ENCODE peak calls at places on chromosomes 4 and X, in five cellular contexts. R, X, D, Q and G are unnamed samples.

GRCh38 chr4:136281889-136282288 is 1250.4 kb downstream of the PCDH18 start:
- DNase-seq in R (no peak), X (no peak), D (no peak), Q (no peak), G (no peak)

GRCh38 chrX:46554942-46555341 is 9.7 kb upstream of the ZNF674 start:
- DNase-seq in R (peak; percentile 36), X (peak; percentile 6), D (no peak), Q (no peak), G (no peak)

GRCh38 chrX:21132686-21133393 is 241.4 kb upstream of the CNKSR2 start:
- DNase-seq in R (no peak), X (no peak), D (no peak), Q (no peak), G (no peak)

GRCh38 chrX:24526616-24527015 is 61.5 kb downstream of the PDK3 start:
- DNase-seq in R (no peak), X (no peak), D (no peak), Q (no peak), G (no peak)

GRCh38 chr4:23323436-23323835 is 566.4 kb downstream of the PPARGC1A start:
- DNase-seq in R (no peak), X (no peak), D (no peak), Q (no peak), G (no peak)

GRCh38 chrX:104137496-104137895 is 19.3 kb downstream of the SLC25A53 start:
- DNase-seq in R (peak; percentile 55), X (no peak), D (peak; percentile 40), Q (no peak), G (no peak)

GRCh38 chr4:89222171-89222570 is 85.4 kb downstream of the GPRIN3 start:
- DNase-seq in R (no peak), X (no peak), D (no peak), Q (peak; percentile 28), G (no peak)

GRCh38 chr4:73329300-73329699 is 70.7 kb upstream of the ANKRD17 start:
- DNase-seq in R (no peak), X (no peak), D (no peak), Q (no peak), G (no peak)

GRCh38 chrX:123859409-123859827 is 435 bp upstream of the XIAP start:
- DNase-seq in R (no peak), X (no peak), D (no peak), Q (peak; percentile 21), G (peak; percentile 36)

GRCh38 chr4:6470502-6471302 is 1.7 kb downstream of the PPP2R2C start:
- DNase-seq in R (peak; percentile 61), X (no peak), D (peak; percentile 75), Q (no peak), G (peak; percentile 85)

GRCh38 chr4:180809439-180809838 is 1433.8 kb upstream of the TENM3 start:
- DNase-seq in R (no peak), X (no peak), D (no peak), Q (no peak), G (no peak)

GRCh38 chr4:140296871-140297570 is 76.4 kb upstream of the SCOC start:
- DNase-seq in R (no peak), X (no peak), D (peak; percentile 48), Q (no peak), G (no peak)

GRCh38 chrX:106479920-106480319 is 131.9 kb upstream of the RADX start:
- DNase-seq in R (no peak), X (no peak), D (no peak), Q (no peak), G (no peak)

GRCh38 chr4:55410431-55410830 is 14.7 kb downstream of the TMEM165 start:
- DNase-seq in R (no peak), X (no peak), D (no peak), Q (no peak), G (no peak)

GRCh38 chrX:74923942-74924448 is 1.3 kb downstream of the NEXMIF start:
- DNase-seq in R (no peak), X (no peak), D (no peak), Q (no peak), G (peak; percentile 21)

GRCh38 chrX:6681469-6681868 is 146.6 kb upstream of the VCX3A start:
- DNase-seq in R (no peak), X (no peak), D (no peak), Q (no peak), G (no peak)

GRCh38 chr4:48184891-48185290 is 50.8 kb upstream of the TXK start:
- DNase-seq in R (no peak), X (no peak), D (no peak), Q (no peak), G (no peak)

GRCh38 chrX:77505227-77505626 is 58.0 kb downstream of the FGF16 start:
- DNase-seq in R (no peak), X (peak; percentile 3), D (no peak), Q (no peak), G (no peak)

GRCh38 chr4:5365071-5366008 is 314.1 kb downstream of the STK32B start:
- DNase-seq in R (peak; percentile 98), X (peak; percentile 27), D (no peak), Q (peak; percentile 7), G (no peak)

GRCh38 chr4:1939664-1940509 is 68.7 kb downstream of the NSD2 start:
- DNase-seq in R (no peak), X (peak; percentile 9), D (no peak), Q (no peak), G (no peak)

GRCh38 chrX:135185795-135186443 is 14.7 kb upstream of the CT55 start:
- DNase-seq in R (peak; percentile 58), X (peak; percentile 36), D (peak; percentile 54), Q (peak; percentile 11), G (peak; percentile 57)

GRCh38 chr4:149371021-149371420 is 444.6 kb downstream of the IQCM start:
- DNase-seq in R (peak; percentile 54), X (peak; percentile 34), D (no peak), Q (no peak), G (peak; percentile 3)

GRCh38 chrX:43581888-43582539 is 74.1 kb upstream of the MAOA start:
- DNase-seq in R (no peak), X (no peak), D (no peak), Q (no peak), G (no peak)

GRCh38 chrX:135009838-135010237 is 12.5 kb downstream of the RTL8B start:
- DNase-seq in R (no peak), X (no peak), D (no peak), Q (no peak), G (no peak)

GRCh38 chr4:16026155-16026761 is 57.6 kb downstream of the PROM1 start:
- DNase-seq in R (peak; percentile 56), X (peak; percentile 44), D (peak; percentile 37), Q (peak; percentile 25), G (peak; percentile 39)

GRCh38 chr4:141676087-141676486 is 39.7 kb downstream of the IL15 start:
- DNase-seq in R (no peak), X (no peak), D (no peak), Q (no peak), G (no peak)

GRCh38 chr4:162406637-162407370 is 243.0 kb upstream of the FSTL5 start:
- DNase-seq in R (no peak), X (no peak), D (no peak), Q (no peak), G (no peak)

GRCh38 chrX:2719774-2720447 is 28.8 kb downstream of the CD99 start:
- DNase-seq in R (no peak), X (peak; percentile 8), D (no peak), Q (no peak), G (no peak)

GRCh38 chr4:129098578-129098977 is 2.6 kb downstream of the C4orf33 start:
- DNase-seq in R (no peak), X (no peak), D (peak; percentile 25), Q (no peak), G (no peak)

GRCh38 chr4:26787461-26788340 is 72.9 kb upstream of the STIM2 start:
- DNase-seq in R (peak; percentile 50), X (peak; percentile 32), D (peak; percentile 43), Q (no peak), G (no peak)
- TF ChIP-seq SMC3 in R (no peak), X (peak; percentile 49), D (peak; percentile 6), Q (peak; percentile 26), G (no peak)

DNA sequence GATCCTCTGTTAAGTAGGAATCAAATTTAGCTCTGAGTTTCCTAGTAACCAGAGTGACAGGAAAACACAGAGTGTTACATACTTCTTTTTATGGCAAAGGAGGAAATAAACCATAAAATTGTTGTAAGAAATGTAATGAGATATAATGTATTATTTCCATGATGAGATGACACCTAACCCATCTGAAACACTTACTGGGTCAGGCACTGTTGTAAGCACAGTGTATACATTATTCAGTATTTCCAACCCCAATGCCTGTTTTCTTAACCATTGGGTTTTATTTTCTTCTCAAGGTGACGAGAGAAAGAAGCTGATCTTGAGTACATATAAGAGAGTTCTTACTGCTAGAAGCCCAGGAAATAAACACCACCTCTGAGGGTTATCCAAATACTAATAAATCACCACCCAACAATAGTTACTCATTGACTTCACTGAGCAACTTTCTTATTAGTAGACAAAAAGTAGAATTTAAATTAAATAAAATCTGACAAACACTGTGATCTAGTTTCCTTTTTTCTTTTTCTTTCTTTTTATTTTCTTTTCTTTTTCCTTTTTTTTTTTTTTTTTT is 4.2 kb upstream of the ENAM start:
- DNase-seq in R (peak; percentile 25), X (no peak), D (no peak), Q (no peak), G (no peak)
- TF ChIP-seq EP300 in R (no peak), X (no peak), D (no peak), Q (no peak), G (no peak)

GRCh38 chr4:78720994-78721677 is 55.0 kb upstream of the BMP2K start:
- DNase-seq in R (no peak), X (peak; percentile 13), D (peak; percentile 83), Q (no peak), G (no peak)
- TF ChIP-seq SMC3 in R (no peak), X (no peak), D (no peak), Q (no peak), G (no peak)

GRCh38 chr4:123244233-123244632 is 152.4 kb upstream of the SPRY1 start:
- DNase-seq in R (peak; percentile 3), X (no peak), D (no peak), Q (no peak), G (no peak)
- TF ChIP-seq EP300 in R (no peak), X (no peak), D (no peak), Q (no peak), G (no peak)